ENCODE peak calls at places on chromosomes 4 and X, in nine cellular contexts. B is left lung, I is epithelial cell of esophagus, Y is fibroblast of villous mesenchyme, N is tibial artery, M is cardiac muscle cell, V is cardiac fibroblast, H is GM12865, R is ascending aorta. K is an unnamed sample.

GRCh38 chr4:168183717-168184571 is 91.6 kb downstream of the ANXA10 start:
- DNase-seq in B (no peak), I (peak), Y (peak), N (no peak), M (peak), V (peak), H (peak), R (no peak), K (peak)

GRCh38 chr4:180809439-180809838 is 1433.8 kb upstream of the TENM3 start:
- DNase-seq in B (no peak), I (no peak), Y (peak), N (no peak), M (peak), V (no peak), H (peak), R (no peak), K (peak)

GRCh38 chr4:86970447-86971354 is 35.9 kb downstream of the AFF1 start:
- DNase-seq in B (no peak), I (peak), Y (no peak), N (no peak), M (no peak), V (no peak), H (no peak), R (no peak), K (no peak)

GRCh38 chr4:11418610-11419009 is 10.1 kb downstream of the HS3ST1 start:
- DNase-seq in B (no peak), I (no peak), Y (no peak), N (no peak), M (no peak), V (no peak), H (no peak), R (no peak), K (no peak)

GRCh38 chr4:19135886-19136633 is 1114.5 kb upstream of the LCORL start:
- DNase-seq in B (no peak), I (no peak), Y (no peak), N (no peak), M (no peak), V (no peak), H (peak), R (no peak), K (no peak)

GRCh38 chrX:136496359-136496767 is 1.0 kb upstream of the HTATSF1 start:
- DNase-seq in B (no peak), I (no peak), Y (no peak), N (no peak), M (no peak), V (no peak), H (no peak), R (no peak), K (no peak)

GRCh38 chrX:96685205-96686099 is 810 bp downstream of the DIAPH2 start:
- DNase-seq in B (no peak), I (peak), Y (peak), N (peak), M (peak), V (peak), H (peak), R (peak), K (peak)

GRCh38 chr4:35771571-35771970 is 472.7 kb downstream of the ARAP2 start:
- DNase-seq in B (no peak), I (no peak), Y (no peak), N (no peak), M (no peak), V (no peak), H (no peak), R (no peak), K (no peak)

GRCh38 chr4:71009091-71009490 is 15.6 kb downstream of the DCK start:
- DNase-seq in B (no peak), I (no peak), Y (no peak), N (no peak), M (no peak), V (peak), H (no peak), R (no peak), K (peak)

GRCh38 chr4:135949926-135950325 is 1582.4 kb downstream of the PCDH18 start:
- DNase-seq in B (no peak), I (no peak), Y (no peak), N (no peak), M (no peak), V (no peak), H (no peak), R (no peak), K (no peak)

GRCh38 chrX:68847172-68847571 is 18.4 kb downstream of the EFNB1 start:
- DNase-seq in B (no peak), I (no peak), Y (no peak), N (no peak), M (no peak), V (no peak), H (no peak), R (no peak), K (no peak)

GRCh38 chrX:16081357-16081756 is 42.0 kb upstream of the GRPR start:
- DNase-seq in B (no peak), I (no peak), Y (no peak), N (no peak), M (no peak), V (no peak), H (no peak), R (no peak), K (no peak)

GRCh38 chr4:22003878-22004277 is 55.3 kb upstream of the KCNIP4 start:
- DNase-seq in B (no peak), I (no peak), Y (no peak), N (no peak), M (no peak), V (no peak), H (no peak), R (no peak), K (no peak)

GRCh38 chr4:137015759-137016409 is 516.4 kb downstream of the PCDH18 start:
- DNase-seq in B (no peak), I (no peak), Y (no peak), N (no peak), M (no peak), V (no peak), H (no peak), R (no peak), K (no peak)

GRCh38 chr4:163755013-163755412 is 260.5 kb downstream of the TMA16 start:
- DNase-seq in B (no peak), I (peak), Y (peak), N (no peak), M (no peak), V (peak), H (peak), R (no peak), K (no peak)

GRCh38 chr4:45795165-45795564 is 328.7 kb downstream of the GABRG1 start:
- DNase-seq in B (no peak), I (no peak), Y (no peak), N (no peak), M (no peak), V (no peak), H (no peak), R (no peak), K (no peak)

GRCh38 chr4:15649914-15650545 is 5.1 kb downstream of the FBXL5 start:
- DNase-seq in B (no peak), I (peak), Y (peak), N (peak), M (peak), V (peak), H (peak), R (peak), K (peak)

GRCh38 chrX:81206471-81206870 is 4.6 kb downstream of the SH3BGRL start:
- DNase-seq in B (no peak), I (no peak), Y (no peak), N (no peak), M (no peak), V (no peak), H (no peak), R (no peak), K (no peak)

GRCh38 chr4:140637836-140638235 is 69.1 kb upstream of the UCP1 start:
- DNase-seq in B (no peak), I (peak), Y (peak), N (no peak), M (peak), V (peak), H (peak), R (no peak), K (peak)

GRCh38 chr4:6768539-6768905 is 14.0 kb upstream of the KIAA0232 start:
- DNase-seq in B (no peak), I (peak), Y (no peak), N (peak), M (peak), V (peak), H (no peak), R (peak), K (peak)

GRCh38 chr4:99013402-99013843 is 17.9 kb downstream of the METAP1 start:
- DNase-seq in B (no peak), I (no peak), Y (peak), N (no peak), M (peak), V (peak), H (no peak), R (peak), K (peak)

GRCh38 chrX:136211766-136212556 is 39.2 kb downstream of the MAP7D3 start:
- DNase-seq in B (no peak), I (no peak), Y (no peak), N (no peak), M (no peak), V (no peak), H (no peak), R (no peak), K (no peak)

GRCh38 chr4:90542216-90542615 is 415.0 kb downstream of the CCSER1 start:
- DNase-seq in B (no peak), I (no peak), Y (no peak), N (no peak), M (no peak), V (no peak), H (no peak), R (no peak), K (no peak)

GRCh38 chrX:147378767-147379166 is 533.0 kb upstream of the FMR1 start:
- DNase-seq in B (no peak), I (no peak), Y (no peak), N (no peak), M (no peak), V (no peak), H (no peak), R (no peak), K (no peak)

GRCh38 chr4:25862411-25863346 is at the start of gene SEL1L3:
- DNase-seq in B (peak), I (peak), Y (no peak), N (no peak), M (peak), V (no peak), H (no peak), R (no peak), K (no peak)

GRCh38 chr4:109998867-109999303 is 86.2 kb downstream of the EGF start:
- DNase-seq in B (no peak), I (peak), Y (peak), N (no peak), M (peak), V (peak), H (peak), R (no peak), K (peak)

GRCh38 chr4:8201341-8201781 is 2.3 kb downstream of the SH3TC1 start:
- DNase-seq in B (peak), I (peak), Y (no peak), N (no peak), M (peak), V (no peak), H (peak), R (no peak), K (no peak)

GRCh38 chr4:1752284-1753041 is 31.1 kb downstream of the TACC3 start:
- DNase-seq in B (no peak), I (peak), Y (peak), N (no peak), M (peak), V (peak), H (peak), R (no peak), K (peak)

DNA sequence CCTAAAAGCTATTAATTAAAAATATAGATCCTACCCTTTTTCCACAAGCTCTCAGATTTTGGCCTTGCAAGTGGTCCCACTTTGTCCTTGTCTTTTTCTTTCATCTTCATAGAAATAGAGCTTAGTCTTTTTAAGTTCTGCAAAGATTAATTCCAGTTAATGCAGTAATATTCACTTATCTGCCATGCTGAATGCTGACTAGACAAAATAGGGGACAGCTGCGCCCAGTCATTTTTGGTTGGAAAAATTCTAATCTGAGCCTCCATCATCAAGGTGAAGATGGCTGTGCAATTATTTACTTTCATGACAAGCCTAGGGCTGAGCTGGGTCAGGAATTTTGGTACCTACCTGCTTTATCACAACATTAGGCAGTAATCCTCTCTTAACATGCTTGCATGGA is 241.3 kb upstream of the CXorf66 start:
- DNase-seq in B (no peak), I (no peak), Y (no peak), N (no peak), M (no peak), V (no peak), H (no peak), R (no peak), K (no peak)
- H3K4me3 ChIP-seq in B (no peak), I (no peak), Y (no peak), N (no peak), M (no peak), V (no peak), H (no peak), R (no peak), K (no peak)

GRCh38 chr4:77430847-77431246 is 174.8 kb upstream of the CXCL13 start:
- DNase-seq in B (no peak), I (no peak), Y (no peak), N (no peak), M (no peak), V (no peak), H (no peak), R (no peak), K (no peak)
- TF ChIP-seq CTCF in B (no peak), I (peak), Y (no peak), N (no peak), M (no peak), V (no peak), H (no peak), R (no peak), K (peak)

GRCh38 chrX:64184396-64184795 is 21.1 kb downstream of the AMER1 start:
- DNase-seq in B (no peak), I (no peak), Y (no peak), N (no peak), M (no peak), V (no peak), H (no peak), R (no peak), K (no peak)
- H3K4me3 ChIP-seq in B (no peak), I (no peak), Y (no peak), N (no peak), M (no peak), V (no peak), H (no peak), R (no peak), K (no peak)

DNA sequence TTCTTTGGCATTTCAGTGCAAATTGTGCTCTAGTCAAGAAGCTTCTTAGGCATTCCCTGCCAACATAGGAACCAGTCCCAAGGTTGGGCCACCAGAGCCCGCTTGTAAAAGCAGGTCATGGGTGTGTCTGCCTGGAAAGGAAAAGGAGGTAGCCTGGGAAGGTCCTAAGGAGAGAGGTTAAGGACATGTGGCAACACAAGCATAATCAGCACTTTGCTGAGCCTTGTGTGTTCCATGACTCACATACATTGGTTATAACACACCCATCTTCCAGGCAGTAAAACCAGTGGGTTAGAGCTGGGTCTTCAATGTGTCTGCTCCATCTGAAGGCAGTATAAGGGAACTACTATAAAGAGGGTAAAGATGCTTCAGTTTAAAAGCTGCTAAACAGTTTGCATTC is 165.0 kb downstream of the FHIP1A start:
- DNase-seq in B (no peak), I (peak), Y (no peak), N (no peak), M (no peak), V (peak), H (no peak), R (no peak), K (no peak)
- TF ChIP-seq CTCF in B (no peak), I (peak), Y (no peak), N (no peak), M (no peak), V (no peak), H (no peak), R (no peak), K (no peak)

DNA sequence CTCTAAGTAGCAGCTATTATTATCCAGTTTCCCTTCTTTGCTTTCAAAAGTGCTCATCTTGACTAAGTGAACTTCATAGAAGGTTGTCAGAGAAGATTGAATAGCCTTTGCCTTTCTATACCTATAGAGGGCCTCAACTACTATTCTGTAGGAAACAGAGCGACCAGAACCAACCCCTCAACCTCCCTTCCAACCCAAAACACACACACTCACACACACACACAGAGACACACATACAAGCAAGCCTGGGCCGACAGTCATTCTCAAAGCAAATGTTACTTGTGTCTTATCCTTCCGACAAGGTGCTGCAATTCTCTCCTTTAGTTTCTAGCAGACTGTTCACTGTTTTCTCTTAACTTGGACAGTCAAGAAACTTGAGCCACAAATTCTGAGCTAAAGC is 201.6 kb downstream of the DCTD start:
- DNase-seq in B (no peak), I (no peak), Y (no peak), N (no peak), M (no peak), V (no peak), H (peak), R (no peak), K (no peak)
- H3K4me3 ChIP-seq in B (no peak), I (no peak), Y (no peak), N (no peak), M (no peak), V (no peak), H (no peak), R (no peak), K (no peak)

DNA sequence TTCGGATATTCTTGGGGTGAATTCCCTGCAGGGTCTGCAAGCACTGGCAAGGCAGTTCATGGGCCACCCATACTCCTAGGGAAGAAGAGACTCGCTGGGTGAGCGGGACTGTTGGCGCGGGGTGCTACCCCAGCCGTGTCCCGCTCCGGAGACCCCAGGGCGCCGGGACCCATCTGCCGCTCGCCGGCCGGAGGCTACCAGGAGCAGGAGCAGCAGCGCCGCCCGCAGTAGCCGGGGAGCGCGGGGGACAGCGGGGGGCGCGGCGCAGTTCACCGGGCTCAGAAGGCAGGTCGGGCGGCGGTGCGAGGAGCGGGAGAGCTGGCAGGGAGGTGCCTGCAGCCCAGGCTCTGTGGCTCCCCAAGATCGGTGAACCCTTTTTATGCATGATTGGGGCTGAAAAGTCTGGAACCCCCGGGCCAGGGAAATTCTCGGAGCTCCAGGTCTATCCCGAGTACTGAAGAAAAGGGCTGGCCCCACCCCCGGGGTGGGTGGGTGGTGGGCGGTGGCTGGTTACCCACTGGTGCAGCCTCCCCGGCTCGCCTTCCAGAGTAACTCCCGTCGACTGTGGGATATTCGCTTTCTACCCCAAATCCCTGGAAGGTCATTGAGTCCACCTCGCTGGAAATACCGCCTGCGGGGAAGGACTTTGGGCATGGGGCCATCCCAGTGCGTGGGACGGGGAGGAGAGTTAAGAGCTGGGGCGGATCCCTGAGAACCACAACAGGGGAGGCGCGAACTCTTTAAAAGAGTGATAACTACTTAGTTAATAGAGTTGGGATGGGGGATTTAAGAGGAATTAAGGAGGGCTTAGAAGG is 37.6 kb downstream of the PF4 start:
- DNase-seq in B (peak), I (peak), Y (peak), N (no peak), M (peak), V (peak), H (no peak), R (no peak), K (peak)
- TF ChIP-seq CTCF in B (no peak), I (no peak), Y (no peak), N (no peak), M (peak), V (no peak), H (no peak), R (no peak), K (no peak)

DNA sequence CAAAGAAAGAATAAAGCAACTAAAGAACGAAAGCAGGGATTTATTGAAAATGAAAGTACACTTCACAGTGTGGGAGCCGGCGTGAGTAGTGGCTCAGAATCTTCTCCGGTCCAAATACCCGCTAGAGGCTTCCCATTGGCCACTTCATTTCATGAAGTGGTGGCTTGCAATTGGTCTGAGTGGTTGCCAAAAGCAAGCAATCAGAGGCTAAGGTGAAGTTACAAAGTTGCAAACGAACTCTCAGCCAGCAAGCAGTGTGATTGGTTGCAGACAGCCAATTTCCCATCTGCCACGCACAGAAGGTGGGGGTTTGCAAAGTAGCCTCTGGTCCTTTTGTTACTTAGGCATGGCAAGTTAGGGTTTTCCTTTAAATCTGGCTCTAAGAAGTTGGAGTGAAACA is 6.7 kb upstream of the CLOCK start:
- DNase-seq in B (no peak), I (no peak), Y (peak), N (peak), M (peak), V (peak), H (peak), R (no peak), K (peak)
- H3K4me3 ChIP-seq in B (peak), I (no peak), Y (peak), N (peak), M (no peak), V (peak), H (no peak), R (peak), K (peak)

DNA sequence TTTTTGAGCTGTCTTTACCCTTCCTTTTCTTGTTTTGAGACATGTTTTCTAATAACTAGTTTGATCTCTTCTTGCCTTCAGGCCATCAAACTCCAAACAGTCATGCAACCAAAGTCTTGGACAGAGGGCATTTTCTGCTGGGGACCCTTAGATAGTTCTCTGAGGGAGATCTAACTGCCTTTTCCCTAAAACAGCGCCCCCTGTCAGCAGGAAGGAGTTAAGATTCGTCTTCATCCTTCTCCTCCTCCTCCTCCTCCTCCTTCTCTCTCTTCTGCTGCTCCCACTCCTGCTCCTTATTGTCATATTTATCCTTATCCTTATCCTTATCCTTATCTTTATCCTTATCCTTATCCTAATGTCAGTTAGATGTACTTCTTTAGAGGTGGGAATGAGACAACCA is 417.2 kb downstream of the TRAM1L1 start:
- DNase-seq in B (no peak), I (no peak), Y (no peak), N (no peak), M (no peak), V (no peak), H (peak), R (no peak), K (no peak)
- TF ChIP-seq CTCF in B (no peak), I (no peak), Y (peak), N (no peak), M (no peak), V (no peak), H (peak), R (no peak), K (no peak)